ENCODE peak calls at places on chromosomes 2 and 18, in seven cellular contexts. T is H1, I is HCT116, N is HepG2, F is GM12878, V is K562, H is SK-N-SH. A is an unnamed sample.

GRCh38 chr2:73334045-73334444 is 40.7 kb upstream of the EGR4 start:
- DNase-seq in T (no peak), I (no peak), N (no peak), F (no peak), V (no peak), H (no peak), A (no peak)

GRCh38 chr2:810397-810796 is 133.2 kb upstream of the TMEM18 start:
- DNase-seq in T (no peak), I (no peak), N (no peak), F (no peak), V (no peak), H (no peak), A (no peak)

GRCh38 chr2:196097864-196098660 is 29.4 kb upstream of the DNAH7 start:
- DNase-seq in T (no peak), I (no peak), N (no peak), F (no peak), V (no peak), H (no peak), A (no peak)

GRCh38 chr2:241701155-241701404 is 759 bp upstream of the ING5 start:
- DNase-seq in T (no peak), I (no peak), N (no peak), F (peak), V (no peak), H (no peak), A (no peak)

GRCh38 chr2:8564475-8564874 is 117.4 kb upstream of the ID2 start:
- DNase-seq in T (no peak), I (no peak), N (no peak), F (no peak), V (no peak), H (no peak), A (no peak)

GRCh38 chr2:150591901-150592300 is 104.4 kb upstream of the RND3 start:
- DNase-seq in T (no peak), I (no peak), N (no peak), F (no peak), V (no peak), H (no peak), A (no peak)

GRCh38 chr2:233451950-233452349 is 97.7 kb downstream of the DGKD start:
- DNase-seq in T (no peak), I (no peak), N (no peak), F (no peak), V (peak), H (no peak), A (no peak)

GRCh38 chr2:131046580-131047274 is 46.5 kb downstream of the FAM168B start:
- DNase-seq in T (no peak), I (no peak), N (no peak), F (no peak), V (no peak), H (peak), A (no peak)

GRCh38 chr2:128710242-128710641 is 391.6 kb upstream of the HS6ST1 start:
- DNase-seq in T (peak), I (no peak), N (no peak), F (no peak), V (no peak), H (no peak), A (no peak)

GRCh38 chr18:41075212-41075611 is 879.8 kb upstream of the PIK3C3 start:
- DNase-seq in T (no peak), I (no peak), N (no peak), F (no peak), V (no peak), H (no peak), A (no peak)

GRCh38 chr18:74225193-74225840 is 66.4 kb downstream of the CYB5A start:
- DNase-seq in T (no peak), I (no peak), N (peak), F (no peak), V (peak), H (peak), A (no peak)

GRCh38 chr2:7633556-7634153 is 716.4 kb downstream of the RNF144A start:
- DNase-seq in T (no peak), I (no peak), N (no peak), F (no peak), V (no peak), H (no peak), A (no peak)

GRCh38 chr2:19251554-19251953 is 106.9 kb downstream of the OSR1 start:
- DNase-seq in T (no peak), I (no peak), N (no peak), F (no peak), V (no peak), H (no peak), A (no peak)

GRCh38 chr2:188937228-188938220 is 36.6 kb upstream of the COL3A1 start:
- DNase-seq in T (no peak), I (no peak), N (no peak), F (no peak), V (no peak), H (peak), A (no peak)

GRCh38 chr2:156562136-156562535 is 126.0 kb downstream of the GPD2 start:
- DNase-seq in T (no peak), I (no peak), N (no peak), F (no peak), V (no peak), H (no peak), A (no peak)

GRCh38 chr18:36354989-36355388 is 57.5 kb downstream of the FHOD3 start:
- DNase-seq in T (no peak), I (no peak), N (no peak), F (no peak), V (no peak), H (no peak), A (no peak)

GRCh38 chr2:127584516-127585033 is 49.1 kb downstream of the MYO7B start:
- DNase-seq in T (peak), I (no peak), N (no peak), F (no peak), V (no peak), H (no peak), A (no peak)

GRCh38 chr2:222670191-222671038 is 1.0 kb upstream of the MOGAT1 start:
- DNase-seq in T (no peak), I (no peak), N (peak), F (no peak), V (no peak), H (no peak), A (no peak)

GRCh38 chr18:52254367-52254766 is 85.6 kb upstream of the DCC start:
- DNase-seq in T (no peak), I (no peak), N (no peak), F (no peak), V (no peak), H (no peak), A (no peak)

GRCh38 chr18:54284967-54285785 is 15.9 kb downstream of the POLI start:
- DNase-seq in T (no peak), I (no peak), N (no peak), F (peak), V (no peak), H (no peak), A (no peak)

GRCh38 chr2:205193121-205193520 is 489.2 kb upstream of the NRP2 start:
- DNase-seq in T (no peak), I (no peak), N (no peak), F (no peak), V (no peak), H (peak), A (no peak)

GRCh38 chr2:205187731-205188130 is 494.6 kb upstream of the NRP2 start:
- DNase-seq in T (no peak), I (no peak), N (no peak), F (no peak), V (no peak), H (no peak), A (no peak)

GRCh38 chr2:205190528-205190927 is 491.8 kb upstream of the NRP2 start:
- DNase-seq in T (no peak), I (no peak), N (peak), F (no peak), V (no peak), H (no peak), A (no peak)

GRCh38 chr2:205193829-205194228 is 488.5 kb upstream of the NRP2 start:
- DNase-seq in T (no peak), I (no peak), N (no peak), F (no peak), V (no peak), H (no peak), A (no peak)

DNA sequence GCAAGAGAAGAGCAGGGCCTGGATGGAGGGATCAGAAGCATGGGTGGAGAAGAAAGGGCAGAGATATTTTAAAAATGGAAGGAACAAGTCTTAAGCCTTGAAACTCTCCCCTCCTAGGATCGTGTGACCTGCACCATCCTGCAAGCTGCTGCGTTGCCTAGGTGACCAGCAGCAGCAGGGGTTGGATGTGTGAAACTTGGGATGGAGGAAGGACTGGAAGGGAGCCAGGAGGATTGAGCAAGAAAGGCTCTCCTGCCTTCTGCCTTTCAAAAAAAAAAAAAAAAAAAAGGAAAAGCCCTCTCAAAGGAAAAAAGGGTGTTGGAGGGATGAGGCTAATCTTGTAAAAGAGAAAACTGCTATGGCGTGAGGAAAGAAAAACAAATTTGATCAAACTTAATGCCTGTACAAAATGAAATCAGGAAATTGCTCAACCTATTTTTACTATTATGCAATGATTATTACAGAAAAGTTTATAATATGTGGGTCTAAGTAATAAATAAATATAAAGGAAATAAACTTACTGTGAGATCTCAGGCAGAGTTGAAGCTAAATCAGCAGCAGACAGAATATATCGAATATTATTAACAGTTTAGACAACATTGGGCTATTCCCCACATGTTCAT is 493.7 kb upstream of the NRP2 start:
- DNase-seq in T (no peak), I (no peak), N (no peak), F (no peak), V (no peak), H (no peak), A (no peak)
- TF ChIP-seq JUND in T (no peak), I (no peak), N (no peak), F (no peak), V (no peak), H (no peak), A (no peak)

GRCh38 chr2:32479224-32479623 is 122.4 kb downstream of the BIRC6 start:
- DNase-seq in T (no peak), I (no peak), N (no peak), F (no peak), V (no peak), H (no peak), A (no peak)
- TF ChIP-seq JUND in T (no peak), I (no peak), N (no peak), F (no peak), V (no peak), H (no peak), A (no peak)

GRCh38 chr2:45882707-45883106 is 231.2 kb downstream of the PRKCE start:
- DNase-seq in T (no peak), I (no peak), N (no peak), F (no peak), V (no peak), H (peak), A (no peak)
- TF ChIP-seq JUND in T (no peak), I (no peak), N (no peak), F (no peak), V (no peak), H (no peak), A (no peak)

DNA sequence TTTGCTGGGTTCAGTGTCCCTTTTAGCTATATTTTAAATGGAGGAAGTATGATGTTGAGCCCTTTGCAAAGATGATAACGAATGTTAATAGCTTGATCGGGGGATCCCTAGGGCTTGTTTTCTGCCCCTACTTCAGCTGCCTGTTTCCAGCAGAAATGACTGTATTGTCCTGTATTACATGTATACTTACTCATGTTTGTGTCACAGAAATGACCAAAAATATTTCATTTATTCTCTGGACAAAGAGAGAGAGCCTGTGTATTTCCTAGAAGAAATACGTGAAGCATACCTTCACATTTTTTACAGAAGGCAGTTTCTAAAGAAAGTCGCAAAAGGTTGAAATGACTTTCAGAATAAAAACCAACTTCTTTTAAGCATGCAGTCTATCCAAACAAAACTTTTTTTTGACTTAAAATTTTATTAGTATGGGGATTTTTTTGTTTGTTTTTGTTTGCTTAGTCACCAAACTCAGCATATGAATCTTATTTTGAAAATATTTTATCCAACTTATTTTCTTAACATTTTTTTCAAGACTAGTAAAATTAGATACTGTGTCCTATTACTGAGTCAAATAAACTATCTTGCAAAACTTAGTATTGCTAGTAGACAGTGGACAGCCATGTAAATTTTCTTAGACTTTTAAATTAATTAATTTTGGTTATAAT is 68.9 kb downstream of the PTRHD1 start:
- DNase-seq in T (no peak), I (no peak), N (no peak), F (no peak), V (no peak), H (no peak), A (no peak)
- TF ChIP-seq JUND in T (no peak), I (no peak), N (no peak), F (no peak), V (no peak), H (no peak), A (no peak)

DNA sequence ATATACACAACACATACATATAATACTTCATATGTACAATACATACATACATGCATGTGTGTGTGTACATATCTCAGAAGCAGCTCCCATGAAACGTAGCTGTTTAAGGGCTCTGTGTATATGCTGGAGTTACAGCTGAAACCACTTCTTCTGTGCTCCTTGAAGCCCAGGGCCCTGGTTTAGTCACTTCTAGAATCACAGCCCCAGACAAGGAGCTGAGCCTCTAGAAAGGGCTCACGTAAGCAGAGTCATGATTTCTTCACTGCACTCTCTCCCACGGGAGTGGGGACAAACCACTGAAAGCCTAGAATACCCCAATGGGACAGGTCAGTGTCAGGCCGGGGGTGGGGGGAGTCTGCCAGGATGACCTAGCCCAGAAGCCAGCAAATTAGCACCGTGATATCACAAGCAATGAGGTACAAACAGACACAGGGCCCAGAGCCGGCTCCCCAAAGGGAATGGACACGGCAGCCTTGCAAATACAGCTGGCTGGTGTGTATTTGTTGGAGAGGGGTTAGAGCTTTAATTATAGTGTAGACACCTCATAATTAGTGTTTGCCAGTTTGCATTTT is 90.3 kb downstream of the C1QL2 start:
- DNase-seq in T (no peak), I (no peak), N (no peak), F (no peak), V (no peak), H (no peak), A (no peak)
- TF ChIP-seq JUND in T (no peak), I (no peak), N (no peak), F (no peak), V (no peak), H (no peak), A (no peak)

GRCh38 chr18:62716679-62717058 is 1.3 kb downstream of the PHLPP1 start:
- DNase-seq in T (peak), I (no peak), N (no peak), F (no peak), V (peak), H (peak), A (peak)
- TF ChIP-seq JUND in T (no peak), I (no peak), N (no peak), F (no peak), V (no peak), H (no peak), A (no peak)

GRCh38 chr2:162824319-162824718 is 14.2 kb downstream of the KCNH7 start:
- DNase-seq in T (no peak), I (no peak), N (no peak), F (no peak), V (no peak), H (no peak), A (no peak)

GRCh38 chr2:162828545-162828944 is 10.0 kb downstream of the KCNH7 start:
- DNase-seq in T (no peak), I (no peak), N (no peak), F (no peak), V (no peak), H (no peak), A (no peak)

GRCh38 chr2:162825578-162825977 is 13.0 kb downstream of the KCNH7 start:
- DNase-seq in T (no peak), I (no peak), N (no peak), F (no peak), V (no peak), H (no peak), A (no peak)

GRCh38 chr2:162821718-162822117 is 16.8 kb downstream of the KCNH7 start:
- DNase-seq in T (no peak), I (no peak), N (no peak), F (no peak), V (no peak), H (no peak), A (no peak)

GRCh38 chr2:162826901-162827300 is 11.7 kb downstream of the KCNH7 start:
- DNase-seq in T (no peak), I (no peak), N (no peak), F (no peak), V (no peak), H (no peak), A (no peak)
- TF ChIP-seq JUND in T (no peak), I (no peak), N (no peak), F (no peak), V (no peak), H (no peak), A (no peak)

GRCh38 chr2:205767617-205768016 is 85.3 kb downstream of the NRP2 start:
- DNase-seq in T (no peak), I (no peak), N (no peak), F (no peak), V (no peak), H (no peak), A (no peak)

GRCh38 chr2:205768815-205769493 is 86.7 kb downstream of the NRP2 start:
- DNase-seq in T (no peak), I (no peak), N (no peak), F (no peak), V (no peak), H (no peak), A (no peak)

GRCh38 chr2:205765147-205765546 is 82.8 kb downstream of the NRP2 start:
- DNase-seq in T (no peak), I (no peak), N (no peak), F (no peak), V (no peak), H (no peak), A (no peak)

GRCh38 chr2:205768341-205768740 is 86.0 kb downstream of the NRP2 start:
- DNase-seq in T (no peak), I (no peak), N (no peak), F (no peak), V (no peak), H (no peak), A (no peak)

GRCh38 chr2:205766765-205767359 is 84.6 kb downstream of the NRP2 start:
- DNase-seq in T (peak), I (no peak), N (peak), F (no peak), V (peak), H (peak), A (peak)
- TF ChIP-seq JUND in T (no peak), I (no peak), N (no peak), F (no peak), V (no peak), H (no peak), A (no peak)